ENCODE peak calls at places on chromosomes 11 and 22, in six cellular contexts. A is K562; U is frontal cortex; W is activated T-cell treated with anti-CD3 and anti-CD28 coated beads for 1 hour; F is left ventricle myocardium superior; S is activated CD8-positive, alpha-beta memory T cell treated with anti-CD3 and anti-CD28 coated beads, Interleukin-2, amount 50 U/mL, for 4 hours. D is an unnamed sample.

GRCh38 chr11:15819679-15820286 is 536.6 kb downstream of the SOX6 start:
- DNase-seq in S (no peak), U (peak; percentile 54), A (peak; percentile 59), W (peak; percentile 4), F (peak; percentile 85), D (no peak)

GRCh38 chr11:3001496-3001895 is 9.4 kb upstream of the NAP1L4 start:
- DNase-seq in U (peak; percentile 54), A (no peak), S (peak; percentile 12), W (no peak), F (peak; percentile 84), D (no peak)

GRCh38 chr11:90757851-90758494 is 535.1 kb upstream of the CHORDC1 start:
- DNase-seq in U (no peak), A (no peak), S (no peak), F (no peak), W (no peak), D (no peak)

GRCh38 chr11:112271242-112271641 is 10.6 kb upstream of the PLET1 start:
- DNase-seq in U (no peak), A (no peak), S (no peak), W (no peak), F (no peak), D (no peak)

GRCh38 chr11:121435132-121435531 is 17.0 kb upstream of the SORL1 start:
- DNase-seq in A (no peak), S (no peak), F (no peak), W (no peak), U (no peak), D (no peak)

GRCh38 chr11:69904331-69905201 is 85.3 kb upstream of the FGF3 start:
- DNase-seq in W (no peak), F (peak; percentile 15), A (no peak), U (no peak), S (no peak), D (no peak)

GRCh38 chr11:97460091-97460490 is 1070.3 kb downstream of the JRKL start:
- DNase-seq in U (no peak), S (no peak), F (no peak), A (no peak), W (no peak), D (no peak)

GRCh38 chr11:8233691-8234424 is 29.8 kb downstream of the LMO1 start:
- DNase-seq in S (no peak), A (no peak), F (no peak), U (no peak), W (no peak), D (no peak)

GRCh38 chr11:10490398-10491232 is 35.6 kb downstream of the AMPD3 start:
- DNase-seq in F (peak; percentile 66), S (no peak), W (no peak), U (peak; percentile 81), A (peak; percentile 93), D (no peak)

GRCh38 chr11:75523189-75523588 is 2.6 kb downstream of the GDPD5 start:
- DNase-seq in S (no peak), F (no peak), W (no peak), U (no peak), A (no peak), D (no peak)

GRCh38 chr11:47969401-47969800 is 11.0 kb upstream of the PTPRJ start:
- DNase-seq in W (no peak), F (no peak), U (no peak), A (no peak), S (no peak), D (no peak)

GRCh38 chr22:17563936-17564391 is 666 bp downstream of the SLC25A18 start:
- DNase-seq in F (no peak), U (peak; percentile 46), S (no peak), W (no peak), A (no peak), D (no peak)

GRCh38 chr11:110955797-110956196 is 243.6 kb upstream of the ARHGAP20 start:
- DNase-seq in S (no peak), A (no peak), W (no peak), F (no peak), U (no peak), D (no peak)

GRCh38 chr11:99198215-99198614 is 177.5 kb downstream of the CNTN5 start:
- DNase-seq in F (no peak), U (no peak), W (no peak), S (no peak), A (no peak), D (no peak)

GRCh38 chr22:26447594-26448329 is 18.7 kb downstream of the ASPHD2 start:
- DNase-seq in W (no peak), F (no peak), A (no peak), U (no peak), S (no peak), D (no peak)

GRCh38 chr11:111601979-111602864 is at the start of gene SIK2:
- DNase-seq in F (peak; percentile 97), W (peak; percentile 76), U (peak; percentile 94), A (peak; percentile 95), S (peak; percentile 89), D (peak; percentile 79)

GRCh38 chr11:104124979-104125378 is 39.0 kb downstream of the PDGFD start:
- DNase-seq in F (no peak), S (no peak), U (no peak), W (no peak), A (no peak), D (no peak)

GRCh38 chr11:111604392-111605009 is 2.3 kb downstream of the SIK2 start:
- DNase-seq in W (no peak), S (no peak), F (no peak), A (peak; percentile 51), U (no peak), D (no peak)

GRCh38 chr11:129331217-129331616 is 44.4 kb upstream of the BARX2 start:
- DNase-seq in W (no peak), F (no peak), U (no peak), A (no peak), S (no peak), D (no peak)

GRCh38 chr11:119352857-119353260 is 6.4 kb upstream of the MFRP start:
- DNase-seq in F (no peak), W (no peak), S (no peak), A (no peak), U (peak; percentile 70), D (no peak)

D was measured in activated CD4-positive, alpha-beta T cell treated with anti-CD3 and anti-CD28 coated beads, Interleukin-2, amount 50 U/mL, for 4 hours.